ENCODE peak calls at places on chromosomes 6 and 20, in five cellular contexts. T, G, O, A and I are unnamed samples.

GRCh38 chr20:3161316-3162079 is 1.8 kb upstream of the FASTKD5 start:
- DNase-seq in T (peak), G (no peak), O (no peak), A (peak), I (no peak)

GRCh38 chr6:134296762-134297161 is 21.1 kb downstream of the SGK1 start:
- DNase-seq in T (no peak), G (no peak), O (no peak), A (no peak), I (no peak)

GRCh38 chr20:62142252-62143117 is 709 bp downstream of the PSMA7 start:
- DNase-seq in T (peak), G (no peak), O (no peak), A (no peak), I (no peak)

GRCh38 chr6:150887978-150888563 is 22.6 kb downstream of the MTHFD1L start:
- DNase-seq in T (no peak), G (no peak), O (no peak), A (peak), I (no peak)

GRCh38 chr6:125821825-125822281 is 31.1 kb downstream of the NCOA7 start:
- DNase-seq in T (peak), G (no peak), O (no peak), A (no peak), I (peak)

GRCh38 chr6:28134015-28134414 is 7.7 kb upstream of the ZKSCAN8 start:
- DNase-seq in T (peak), G (peak), O (no peak), A (no peak), I (peak)

GRCh38 chr6:27757307-27757706 is 154.9 kb downstream of the OR2B2 start:
- DNase-seq in T (no peak), G (no peak), O (no peak), A (peak), I (peak)

GRCh38 chr6:134047673-134048072 is 4.8 kb downstream of the SLC2A12 start:
- DNase-seq in T (no peak), G (no peak), O (no peak), A (no peak), I (no peak)

GRCh38 chr20:50189681-50190250 is 864 bp upstream of the CEBPB start:
- DNase-seq in T (no peak), G (no peak), O (no peak), A (no peak), I (no peak)

GRCh38 chr20:48945840-48946514 is 24.5 kb downstream of the ARFGEF2 start:
- DNase-seq in T (no peak), G (peak), O (no peak), A (no peak), I (peak)

GRCh38 chr6:35170166-35170565 is 29.0 kb upstream of the TCP11 start:
- DNase-seq in T (no peak), G (peak), O (no peak), A (no peak), I (peak)

GRCh38 chr6:24330137-24330732 is 27.6 kb downstream of the DCDC2 start:
- DNase-seq in T (no peak), G (no peak), O (no peak), A (no peak), I (no peak)

GRCh38 chr6:85419046-85419759 is 30.7 kb upstream of the NT5E start:
- DNase-seq in T (no peak), G (no peak), O (no peak), A (peak), I (no peak)

GRCh38 chr6:116422238-116422637 is 38.9 kb upstream of the CALHM6 start:
- DNase-seq in T (no peak), G (no peak), O (no peak), A (no peak), I (no peak)
- TF ChIP-seq CTCF in T (no peak), G (no peak), O (no peak), A (no peak), I (no peak)

DNA sequence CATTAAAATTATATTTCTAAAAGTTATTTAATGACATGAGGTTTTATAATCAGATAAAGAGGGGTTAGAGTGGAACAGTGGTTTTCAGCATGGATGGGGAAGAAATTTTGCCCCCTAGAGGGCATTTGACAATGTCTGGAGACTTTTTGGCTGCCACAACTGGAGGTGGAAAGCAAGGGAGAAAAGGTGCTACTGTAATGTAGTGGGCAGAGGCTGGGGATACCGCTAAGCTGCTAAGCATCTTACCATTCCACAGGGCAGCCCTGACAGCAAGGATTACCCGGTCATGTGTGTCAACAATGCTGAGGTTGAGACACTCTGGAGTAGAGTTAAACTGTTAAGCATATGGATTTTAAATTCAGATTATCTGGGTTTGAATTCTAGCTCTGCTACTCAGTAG is 52.9 kb upstream of the FABP7 start:
- DNase-seq in T (peak), G (peak), O (no peak), A (no peak), I (peak)
- TF ChIP-seq CTCF in T (peak), G (peak), O (peak), A (peak), I (peak)

GRCh38 chr6:158051968-158052367 is 70.3 kb downstream of the SYNJ2 start:
- DNase-seq in T (no peak), G (no peak), O (no peak), A (no peak), I (no peak)

GRCh38 chr6:158048589-158048988 is 66.9 kb downstream of the SYNJ2 start:
- DNase-seq in T (no peak), G (no peak), O (no peak), A (no peak), I (no peak)

GRCh38 chr6:158049055-158050028 is 67.7 kb downstream of the SYNJ2 start:
- DNase-seq in T (peak), G (no peak), O (no peak), A (no peak), I (no peak)

GRCh38 chr6:158050107-158050735 is 68.6 kb downstream of the SYNJ2 start:
- DNase-seq in T (no peak), G (no peak), O (no peak), A (no peak), I (no peak)

GRCh38 chr6:158050955-158051354 is 69.3 kb downstream of the SYNJ2 start:
- DNase-seq in T (no peak), G (peak), O (no peak), A (no peak), I (no peak)
- TF ChIP-seq CTCF in T (no peak), G (no peak), O (no peak), A (no peak), I (no peak)

GRCh38 chr6:71471718-71472117 is 183.1 kb downstream of the OGFRL1 start:
- DNase-seq in T (no peak), G (no peak), O (no peak), A (no peak), I (no peak)

GRCh38 chr6:71465096-71465495 is 176.5 kb downstream of the OGFRL1 start:
- DNase-seq in T (no peak), G (no peak), O (no peak), A (no peak), I (no peak)

GRCh38 chr6:71468038-71468437 is 179.4 kb downstream of the OGFRL1 start:
- DNase-seq in T (no peak), G (no peak), O (no peak), A (no peak), I (no peak)

GRCh38 chr6:71466362-71466761 is 177.8 kb downstream of the OGFRL1 start:
- DNase-seq in T (no peak), G (no peak), O (no peak), A (no peak), I (no peak)

GRCh38 chr6:71468841-71469750 is 180.5 kb downstream of the OGFRL1 start:
- DNase-seq in T (no peak), G (peak), O (no peak), A (no peak), I (peak)
- TF ChIP-seq CTCF in T (no peak), G (no peak), O (no peak), A (no peak), I (no peak)